ENCODE peak calls at places on chromosomes 16 and 17, in six cellular contexts. B is breast epithelium, A is AG04449, E is GM12865, D is heart right ventricle, V is AG09309. O is an unnamed sample.

GRCh38 chr17:8994319-8994718 is 27.0 kb upstream of the NTN1 start:
- DNase-seq in B (peak), A (no peak), E (peak), D (peak), V (no peak), O (peak)

GRCh38 chr17:37779554-37779953 is 34.7 kb upstream of the HNF1B start:
- DNase-seq in B (no peak), A (no peak), E (no peak), D (no peak), V (peak), O (no peak)

GRCh38 chr17:31807846-31808245 is 51.2 kb downstream of the COPRS start:
- DNase-seq in B (no peak), A (no peak), E (no peak), D (no peak), V (no peak), O (no peak)

GRCh38 chr16:71631776-71632175 is 5.8 kb downstream of the MARVELD3 start:
- DNase-seq in B (no peak), A (no peak), E (no peak), D (no peak), V (no peak), O (no peak)

GRCh38 chr17:39775075-39775474 is 37.3 kb downstream of the GRB7 start:
- DNase-seq in B (no peak), A (no peak), E (peak), D (no peak), V (no peak), O (peak)

GRCh38 chr17:56939869-56940484 is 20.9 kb downstream of the COIL start:
- DNase-seq in B (no peak), A (no peak), E (peak), D (no peak), V (peak), O (peak)

GRCh38 chr17:61317779-61318178 is 81.9 kb upstream of the TBX2 start:
- DNase-seq in B (no peak), A (no peak), E (no peak), D (no peak), V (no peak), O (no peak)

GRCh38 chr16:74740795-74741304 is 33.8 kb downstream of the FA2H start:
- DNase-seq in B (peak), A (no peak), E (no peak), D (peak), V (no peak), O (no peak)

GRCh38 chr17:37089998-37090397 is 141.2 kb downstream of the AATF start:
- DNase-seq in B (no peak), A (no peak), E (peak), D (no peak), V (no peak), O (no peak)

GRCh38 chr17:29032798-29033197 is 10.1 kb upstream of the PIPOX start:
- DNase-seq in B (no peak), A (no peak), E (no peak), D (no peak), V (no peak), O (no peak)

GRCh38 chr16:90018297-90019200 is 707 bp downstream of the DBNDD1 start:
- DNase-seq in B (no peak), A (no peak), E (no peak), D (no peak), V (no peak), O (no peak)

GRCh38 chr16:62249069-62249468 is 212.8 kb upstream of the CDH8 start:
- DNase-seq in B (no peak), A (no peak), E (no peak), D (no peak), V (no peak), O (no peak)

GRCh38 chr17:58436805-58437239 is 19.5 kb upstream of the RNF43 start:
- DNase-seq in B (no peak), A (no peak), E (no peak), D (no peak), V (no peak), O (no peak)

GRCh38 chr16:73817500-73817899 is 479.1 kb upstream of the PSMD7 start:
- DNase-seq in B (no peak), A (no peak), E (no peak), D (no peak), V (no peak), O (no peak)

GRCh38 chr17:80605326-80606066 is 60.9 kb downstream of the RPTOR start:
- DNase-seq in B (no peak), A (no peak), E (peak), D (no peak), V (no peak), O (peak)

GRCh38 chr17:4960279-4960922 is 7.2 kb downstream of the SPAG7 start:
- DNase-seq in B (no peak), A (no peak), E (no peak), D (no peak), V (no peak), O (no peak)

GRCh38 chr17:21042434-21043295 is at the start of gene USP22:
- DNase-seq in B (no peak), A (no peak), E (no peak), D (no peak), V (no peak), O (no peak)

GRCh38 chr16:70396209-70396904 is 42.5 kb downstream of the ST3GAL2 start:
- DNase-seq in B (no peak), A (no peak), E (no peak), D (no peak), V (no peak), O (no peak)

GRCh38 chr17:67293251-67294203 is 48.5 kb upstream of the HELZ start:
- DNase-seq in B (no peak), A (no peak), E (peak), D (peak), V (no peak), O (peak)

GRCh38 chr16:12061336-12062055 is 85.0 kb downstream of the SNX29 start:
- DNase-seq in B (no peak), A (no peak), E (no peak), D (no peak), V (no peak), O (no peak)

GRCh38 chr16:86510465-86511261 is at the start of gene FOXF1:
- DNase-seq in B (no peak), A (no peak), E (peak), D (peak), V (no peak), O (no peak)

GRCh38 chr17:64244165-64244564 is 18.9 kb downstream of the TEX2 start:
- DNase-seq in B (no peak), A (no peak), E (no peak), D (no peak), V (no peak), O (no peak)

GRCh38 chr16:85446846-85447656 is 166.1 kb upstream of the GSE1 start:
- DNase-seq in B (no peak), A (no peak), E (peak), D (no peak), V (no peak), O (peak)

GRCh38 chr17:81734405-81735055 is 22.4 kb downstream of the SLC25A10 start:
- DNase-seq in B (no peak), A (no peak), E (no peak), D (no peak), V (no peak), O (no peak)

GRCh38 chr16:929674-930073 is 41.1 kb downstream of the LMF1 start:
- DNase-seq in B (no peak), A (no peak), E (no peak), D (no peak), V (no peak), O (no peak)

GRCh38 chr17:15039366-15039765 is 225.8 kb downstream of the PMP22 start:
- DNase-seq in B (no peak), A (no peak), E (no peak), D (no peak), V (no peak), O (no peak)

GRCh38 chr17:43619696-43620095 is 42.0 kb downstream of the MEOX1 start:
- DNase-seq in B (no peak), A (no peak), E (no peak), D (no peak), V (no peak), O (no peak)
- H3K4me3 ChIP-seq in B (no peak), A (no peak), E (no peak), D (no peak), V (no peak), O (no peak)

GRCh38 chr17:79223471-79223870 is 148.8 kb downstream of the ENGASE start:
- DNase-seq in B (no peak), A (no peak), E (no peak), D (no peak), V (no peak), O (no peak)
- H3K4me3 ChIP-seq in B (no peak), A (no peak), E (no peak), D (no peak), V (no peak), O (no peak)

DNA sequence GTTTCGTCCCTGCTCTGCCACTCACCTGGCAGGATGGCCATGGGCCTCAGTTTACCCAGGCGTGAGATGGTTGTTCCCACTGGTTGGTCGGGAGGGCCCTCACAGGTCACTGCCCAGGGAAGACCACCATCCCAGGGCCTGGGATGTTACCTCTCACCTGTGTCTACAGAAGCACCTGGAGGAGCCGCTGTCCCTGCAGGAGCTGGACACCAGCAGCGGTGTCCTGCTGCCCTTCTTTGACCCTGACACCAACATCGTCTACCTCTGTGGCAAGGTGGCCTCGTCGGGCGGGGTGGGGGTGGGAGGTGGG is 4.1 kb downstream of the CORO1A start:
- DNase-seq in B (no peak), A (no peak), E (no peak), D (no peak), V (no peak), O (no peak)
- H3K4me3 ChIP-seq in B (no peak), A (no peak), E (peak), D (no peak), V (no peak), O (peak)

GRCh38 chr17:586920-587319 is 127.7 kb downstream of the VPS53 start:
- DNase-seq in B (no peak), A (no peak), E (no peak), D (no peak), V (no peak), O (no peak)
- H3K4me3 ChIP-seq in B (no peak), A (no peak), E (no peak), D (no peak), V (no peak), O (no peak)